ENCODE peak calls at places on chromosomes 16 and 17, in five cellular contexts. One of them, this sample, is unnamed. For H3K4me1, the result is how much of the 10 kb centered on the place peaks cover.

GRCh38 chr16:86066755-86067154 is 167.8 kb downstream of the IRF8 start:
- DNase-seq in HCT116: no peak
- DNase-seq in GM12878: no peak
- DNase-seq in PC-3: no peak
- DNase-seq in keratinocyte: no peak
- DNase-seq in this sample: no peak

GRCh38 chr16:1561266-1561665 is 27.8 kb downstream of the TMEM204 start:
- DNase-seq in PC-3: no peak
- DNase-seq in GM12878: no peak
- DNase-seq in HCT116: no peak
- DNase-seq in keratinocyte: no peak
- DNase-seq in this sample: no peak

GRCh38 chr17:12485361-12485911 is 180.3 kb upstream of the MYOCD start:
- DNase-seq in PC-3: no peak
- DNase-seq in keratinocyte: no peak
- DNase-seq in HCT116: no peak
- DNase-seq in GM12878: no peak
- DNase-seq in this sample: no peak

GRCh38 chr16:85483424-85483823 is 129.7 kb upstream of the GSE1 start:
- DNase-seq in HCT116: no peak
- DNase-seq in keratinocyte: no peak
- DNase-seq in GM12878: no peak
- DNase-seq in PC-3: no peak
- DNase-seq in this sample: no peak

GRCh38 chr16:23375643-23376042 is 73.5 kb downstream of the SCNN1B start:
- DNase-seq in GM12878: no peak
- DNase-seq in PC-3: no peak
- DNase-seq in keratinocyte: no peak
- DNase-seq in HCT116: no peak
- DNase-seq in this sample: no peak

GRCh38 chr17:66753126-66753920 is 81.6 kb upstream of the CACNG5 start:
- DNase-seq in GM12878: no peak
- DNase-seq in PC-3: no peak
- DNase-seq in keratinocyte: no peak
- DNase-seq in HCT116: no peak
- DNase-seq in this sample: no peak

GRCh38 chr17:61309857-61310256 is 89.8 kb upstream of the TBX2 start:
- DNase-seq in GM12878: no peak
- DNase-seq in PC-3: peak
- DNase-seq in HCT116: no peak
- DNase-seq in keratinocyte: no peak
- DNase-seq in this sample: no peak

GRCh38 chr16:54817432-54817831 is 113.2 kb upstream of the IRX5 start:
- DNase-seq in PC-3: peak
- DNase-seq in GM12878: no peak
- DNase-seq in keratinocyte: peak
- DNase-seq in HCT116: no peak
- DNase-seq in this sample: no peak

GRCh38 chr17:574061-574460 is 140.6 kb downstream of the VPS53 start:
- DNase-seq in GM12878: no peak
- DNase-seq in PC-3: no peak
- DNase-seq in HCT116: no peak
- DNase-seq in keratinocyte: no peak
- DNase-seq in this sample: no peak

GRCh38 chr17:73163043-73163442 is 1.8 kb upstream of the SSTR2 start:
- DNase-seq in GM12878: no peak
- DNase-seq in keratinocyte: no peak
- DNase-seq in PC-3: no peak
- DNase-seq in HCT116: no peak
- DNase-seq in this sample: no peak

GRCh38 chr16:68086336-68086821 is 1.2 kb downstream of the NFATC3 start:
- DNase-seq in keratinocyte: no peak
- DNase-seq in GM12878: no peak
- DNase-seq in PC-3: peak
- DNase-seq in HCT116: no peak
- DNase-seq in this sample: no peak

GRCh38 chr17:4221899-4222659 is 41.7 kb downstream of the ANKFY1 start:
- DNase-seq in PC-3: no peak
- DNase-seq in keratinocyte: no peak
- DNase-seq in HCT116: no peak
- DNase-seq in GM12878: no peak
- DNase-seq in this sample: no peak

GRCh38 chr17:45692661-45693060 is 91.5 kb upstream of the CRHR1 start:
- DNase-seq in GM12878: no peak
- DNase-seq in keratinocyte: no peak
- DNase-seq in PC-3: no peak
- DNase-seq in HCT116: no peak
- DNase-seq in this sample: no peak

GRCh38 chr17:1055751-1056645 is 59.1 kb downstream of the TIMM22 start:
- DNase-seq in GM12878: no peak
- DNase-seq in keratinocyte: no peak
- DNase-seq in HCT116: no peak
- DNase-seq in PC-3: peak
- DNase-seq in this sample: peak

GRCh38 chr17:33200116-33200515 is 93.0 kb downstream of the ASIC2 start:
- DNase-seq in HCT116: no peak
- DNase-seq in GM12878: no peak
- DNase-seq in keratinocyte: no peak
- DNase-seq in PC-3: peak
- DNase-seq in this sample: peak

GRCh38 chr16:83338941-83339340 is 468.8 kb upstream of the HSBP1 start:
- DNase-seq in PC-3: no peak
- DNase-seq in HCT116: no peak
- DNase-seq in GM12878: no peak
- DNase-seq in keratinocyte: no peak
- DNase-seq in this sample: no peak

GRCh38 chr16:89366561-89367537 is 123.5 kb downstream of the ANKRD11 start:
- DNase-seq in GM12878: no peak
- DNase-seq in PC-3: no peak
- DNase-seq in HCT116: no peak
- DNase-seq in keratinocyte: no peak
- DNase-seq in this sample: no peak

GRCh38 chr16:89369266-89369895 is 121.0 kb downstream of the ANKRD11 start:
- DNase-seq in HCT116: no peak
- DNase-seq in GM12878: no peak
- DNase-seq in keratinocyte: no peak
- DNase-seq in PC-3: no peak
- DNase-seq in this sample: no peak

GRCh38 chr16:89365996-89366395 is 124.4 kb downstream of the ANKRD11 start:
- DNase-seq in HCT116: no peak
- DNase-seq in PC-3: no peak
- DNase-seq in GM12878: no peak
- DNase-seq in keratinocyte: no peak
- DNase-seq in this sample: no peak

GRCh38 chr16:89368604-89369249 is 121.6 kb downstream of the ANKRD11 start:
- DNase-seq in keratinocyte: no peak
- DNase-seq in PC-3: no peak
- DNase-seq in HCT116: no peak
- DNase-seq in GM12878: no peak
- DNase-seq in this sample: no peak

GRCh38 chr16:89367538-89368059 is 122.8 kb downstream of the ANKRD11 start:
- DNase-seq in PC-3: no peak
- DNase-seq in HCT116: no peak
- DNase-seq in keratinocyte: no peak
- DNase-seq in GM12878: no peak
- DNase-seq in this sample: no peak
- H3K4me1 ChIP-seq in PC-3: under half
- H3K4me1 ChIP-seq in HCT116: under half
- H3K4me1 ChIP-seq in keratinocyte: half or more
- H3K4me1 ChIP-seq in GM12878: half or more
- H3K4me1 ChIP-seq in this sample: under half

GRCh38 chr17:76366247-76366646 is 12.5 kb upstream of the PRPSAP1 start:
- DNase-seq in HCT116: no peak
- DNase-seq in GM12878: no peak
- DNase-seq in keratinocyte: no peak
- DNase-seq in PC-3: no peak
- DNase-seq in this sample: no peak

GRCh38 chr17:76367647-76368046 is 13.9 kb upstream of the PRPSAP1 start:
- DNase-seq in HCT116: no peak
- DNase-seq in keratinocyte: no peak
- DNase-seq in GM12878: no peak
- DNase-seq in PC-3: no peak
- DNase-seq in this sample: peak

GRCh38 chr17:76369804-76370203 is 14.6 kb upstream of the SPHK1 start:
- DNase-seq in HCT116: no peak
- DNase-seq in GM12878: no peak
- DNase-seq in PC-3: no peak
- DNase-seq in keratinocyte: no peak
- DNase-seq in this sample: no peak

GRCh38 chr17:76370261-76370993 is 14.0 kb upstream of the SPHK1 start:
- DNase-seq in PC-3: peak
- DNase-seq in GM12878: no peak
- DNase-seq in keratinocyte: peak
- DNase-seq in HCT116: no peak
- DNase-seq in this sample: no peak

DNA sequence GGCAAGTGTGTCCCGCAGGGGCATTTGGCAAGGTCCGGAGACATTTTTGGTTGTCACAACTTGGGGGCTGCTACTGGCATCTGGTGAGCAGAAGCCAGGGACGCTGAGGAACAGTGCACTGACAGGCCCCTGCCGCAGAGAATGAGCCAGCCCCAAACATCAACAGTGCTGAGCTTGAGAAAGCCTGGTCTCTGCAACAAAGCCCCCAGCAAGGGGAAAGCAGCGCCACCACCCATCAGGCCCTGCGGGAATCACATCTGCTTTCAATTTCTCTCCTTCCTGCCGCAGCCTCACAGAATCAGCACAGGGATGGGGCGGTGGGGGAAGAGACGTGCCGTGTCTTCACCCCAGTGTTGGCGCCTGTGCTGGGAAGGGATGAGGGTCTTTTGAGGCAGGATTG is 14.8 kb upstream of the PRPSAP1 start:
- DNase-seq in keratinocyte: no peak
- DNase-seq in HCT116: no peak
- DNase-seq in PC-3: no peak
- DNase-seq in GM12878: no peak
- DNase-seq in this sample: no peak
- H3K9ac ChIP-seq in keratinocyte: no peak
- H3K9ac ChIP-seq in HCT116: no peak
- H3K9ac ChIP-seq in PC-3: no peak
- H3K9ac ChIP-seq in GM12878: no peak
- H3K9ac ChIP-seq in this sample: no peak

DNA sequence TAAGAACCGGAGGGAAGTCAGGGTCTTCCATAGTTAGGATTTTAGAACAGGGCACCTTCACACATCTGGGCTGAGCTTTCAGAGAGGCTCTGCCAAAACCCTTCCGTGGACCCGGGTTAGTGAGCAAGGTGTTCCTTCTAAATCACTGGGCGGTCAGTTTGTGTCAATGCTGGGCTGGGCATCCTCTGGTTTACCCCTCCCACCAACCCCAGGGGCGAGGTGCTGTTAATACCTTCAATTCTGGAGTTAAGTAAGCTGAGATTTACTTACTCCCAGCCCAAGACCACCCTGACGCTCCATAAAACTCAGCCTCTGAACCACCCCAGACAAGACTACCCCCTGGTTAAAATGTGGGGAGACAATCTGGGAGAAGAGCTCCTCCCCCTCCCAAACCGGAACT is 1.0 kb downstream of the TMEM92 start:
- DNase-seq in PC-3: no peak
- DNase-seq in HCT116: no peak
- DNase-seq in keratinocyte: no peak
- DNase-seq in GM12878: no peak
- DNase-seq in this sample: no peak
- H3K4me3 ChIP-seq in PC-3: peak
- H3K4me3 ChIP-seq in HCT116: no peak
- H3K4me3 ChIP-seq in keratinocyte: no peak
- H3K4me3 ChIP-seq in GM12878: no peak
- H3K4me3 ChIP-seq in this sample: peak

GRCh38 chr17:10117085-10117484 is 81.3 kb downstream of the GAS7 start:
- DNase-seq in GM12878: no peak
- DNase-seq in HCT116: no peak
- DNase-seq in keratinocyte: no peak
- DNase-seq in PC-3: no peak
- DNase-seq in this sample: no peak
- H3K4me1 ChIP-seq in GM12878: under half
- H3K4me1 ChIP-seq in HCT116: half or more
- H3K4me1 ChIP-seq in keratinocyte: under half
- H3K4me1 ChIP-seq in PC-3: under half
- H3K4me1 ChIP-seq in this sample: under half

GRCh38 chr16:4499196-4499555 is 23.0 kb downstream of the HMOX2 start:
- DNase-seq in HCT116: no peak
- DNase-seq in PC-3: no peak
- DNase-seq in GM12878: no peak
- DNase-seq in keratinocyte: no peak
- DNase-seq in this sample: no peak

GRCh38 chr16:4498546-4499195 is 22.5 kb downstream of the HMOX2 start:
- DNase-seq in HCT116: no peak
- DNase-seq in PC-3: peak
- DNase-seq in keratinocyte: no peak
- DNase-seq in GM12878: no peak
- DNase-seq in this sample: no peak

GRCh38 chr16:4501071-4501478 is 24.9 kb downstream of the HMOX2 start:
- DNase-seq in GM12878: no peak
- DNase-seq in PC-3: peak
- DNase-seq in HCT116: no peak
- DNase-seq in keratinocyte: no peak
- DNase-seq in this sample: no peak

GRCh38 chr16:4496305-4496704 is 20.1 kb downstream of the HMOX2 start:
- DNase-seq in PC-3: peak
- DNase-seq in HCT116: peak
- DNase-seq in keratinocyte: no peak
- DNase-seq in GM12878: no peak
- DNase-seq in this sample: no peak

DNA sequence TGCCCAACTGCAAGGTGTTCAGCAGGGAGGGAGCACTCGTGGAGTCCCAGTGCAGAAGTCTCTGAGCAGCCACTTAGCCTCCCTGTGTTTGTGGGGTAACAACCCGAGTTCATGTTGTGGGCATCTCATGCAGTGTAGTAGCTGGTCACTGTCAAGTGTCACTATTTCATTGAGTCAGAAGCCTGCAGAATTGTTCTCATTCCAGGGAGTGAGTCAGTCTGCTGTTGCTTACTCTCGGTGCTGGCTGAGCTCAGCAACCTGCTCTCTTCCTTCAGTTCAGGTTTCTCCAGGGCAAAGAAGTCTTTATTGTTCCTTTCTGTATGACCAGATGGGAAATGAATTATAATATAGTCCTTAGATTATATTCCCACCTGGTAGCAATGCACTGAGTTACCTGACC is 24.1 kb downstream of the HMOX2 start:
- DNase-seq in PC-3: peak
- DNase-seq in keratinocyte: no peak
- DNase-seq in HCT116: peak
- DNase-seq in GM12878: no peak
- DNase-seq in this sample: no peak
- H3K9ac ChIP-seq in PC-3: no peak
- H3K9ac ChIP-seq in keratinocyte: peak
- H3K9ac ChIP-seq in HCT116: no peak
- H3K9ac ChIP-seq in GM12878: no peak
- H3K9ac ChIP-seq in this sample: no peak

DNA sequence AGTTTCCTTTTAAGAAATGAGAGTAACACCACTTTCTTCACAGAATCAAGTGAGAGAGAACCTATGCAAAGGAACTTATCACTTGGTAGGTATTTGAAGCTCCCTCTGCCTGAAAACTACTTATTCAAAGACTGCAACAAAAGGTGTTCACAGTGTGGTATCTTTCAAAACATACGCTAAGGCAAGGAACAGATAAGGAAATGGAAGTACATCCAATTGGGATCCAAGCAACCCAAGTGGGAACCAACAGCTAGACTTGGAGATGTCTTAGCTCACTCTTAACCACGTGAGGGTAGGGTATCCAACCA is 431 bp upstream of the PPM1E start:
- DNase-seq in HCT116: no peak
- DNase-seq in keratinocyte: no peak
- DNase-seq in GM12878: no peak
- DNase-seq in PC-3: no peak
- DNase-seq in this sample: no peak
- H3K4me3 ChIP-seq in HCT116: no peak
- H3K4me3 ChIP-seq in keratinocyte: no peak
- H3K4me3 ChIP-seq in GM12878: no peak
- H3K4me3 ChIP-seq in PC-3: peak
- H3K4me3 ChIP-seq in this sample: peak

This sample was measured in colonic mucosa.